ENCODE peak calls at places on chromosomes 16 and 17, in five cellular contexts. One of them, this sample, is unnamed.
A peak's percentile ranks its signal among the peaks of the same experiment; 100 is the strongest.

GRCh38 chr17:43906951-43907424 is 348 bp downstream of the MPP2 start:
- DNase-seq in heart left ventricle: no peak
- DNase-seq in SK-N-SH: no peak
- DNase-seq in CD4-positive, alpha-beta memory T cell: peak; percentile 26
- DNase-seq in SJCRH30: no peak
- DNase-seq in this sample: no peak

GRCh38 chr16:35631261-35631945 is 2172.0 kb downstream of the TP53TG3F start:
- DNase-seq in heart left ventricle: no peak
- DNase-seq in SK-N-SH: no peak
- DNase-seq in CD4-positive, alpha-beta memory T cell: no peak
- DNase-seq in SJCRH30: no peak
- DNase-seq in this sample: no peak

GRCh38 chr16:88531931-88532433 is 38.2 kb upstream of the ZC3H18 start:
- DNase-seq in heart left ventricle: peak; percentile 41
- DNase-seq in SK-N-SH: no peak
- DNase-seq in CD4-positive, alpha-beta memory T cell: no peak
- DNase-seq in SJCRH30: no peak
- DNase-seq in this sample: no peak

GRCh38 chr17:13557077-13557476 is 44.7 kb downstream of the HS3ST3A1 start:
- DNase-seq in heart left ventricle: no peak
- DNase-seq in SK-N-SH: no peak
- DNase-seq in CD4-positive, alpha-beta memory T cell: no peak
- DNase-seq in SJCRH30: no peak
- DNase-seq in this sample: no peak

GRCh38 chr17:18182978-18183333 is 672 bp upstream of the ALKBH5 start:
- DNase-seq in heart left ventricle: peak; percentile 92
- DNase-seq in SK-N-SH: peak; percentile 83
- DNase-seq in CD4-positive, alpha-beta memory T cell: no peak
- DNase-seq in SJCRH30: peak; percentile 99
- DNase-seq in this sample: no peak

GRCh38 chr16:53744449-53744848 is 40.5 kb downstream of the FTO start:
- DNase-seq in heart left ventricle: no peak
- DNase-seq in SK-N-SH: no peak
- DNase-seq in CD4-positive, alpha-beta memory T cell: peak; percentile 30
- DNase-seq in SJCRH30: no peak
- DNase-seq in this sample: no peak

GRCh38 chr16:90032664-90033346 is 13.5 kb upstream of the DBNDD1 start:
- DNase-seq in heart left ventricle: no peak
- DNase-seq in SK-N-SH: no peak
- DNase-seq in CD4-positive, alpha-beta memory T cell: no peak
- DNase-seq in SJCRH30: no peak
- DNase-seq in this sample: no peak

GRCh38 chr17:49582789-49583188 is 7.1 kb downstream of the NXPH3 start:
- DNase-seq in heart left ventricle: no peak
- DNase-seq in SK-N-SH: peak; percentile 16
- DNase-seq in CD4-positive, alpha-beta memory T cell: no peak
- DNase-seq in SJCRH30: no peak
- DNase-seq in this sample: no peak

GRCh38 chr16:67419931-67420330 is 3.7 kb upstream of the ZDHHC1 start:
- DNase-seq in heart left ventricle: no peak
- DNase-seq in SK-N-SH: no peak
- DNase-seq in CD4-positive, alpha-beta memory T cell: no peak
- DNase-seq in SJCRH30: no peak
- DNase-seq in this sample: no peak

GRCh38 chr16:14502932-14503741 is 126.9 kb downstream of the PARN start:
- DNase-seq in heart left ventricle: no peak
- DNase-seq in SK-N-SH: no peak
- DNase-seq in CD4-positive, alpha-beta memory T cell: no peak
- DNase-seq in SJCRH30: no peak
- DNase-seq in this sample: peak; percentile 40

GRCh38 chr16:76265434-76266045 is 11.7 kb upstream of the CNTNAP4 start:
- DNase-seq in heart left ventricle: no peak
- DNase-seq in SK-N-SH: peak; percentile 10
- DNase-seq in CD4-positive, alpha-beta memory T cell: no peak
- DNase-seq in SJCRH30: peak; percentile 15
- DNase-seq in this sample: no peak

GRCh38 chr16:57277586-57277985 is 6.9 kb downstream of the PLLP start:
- DNase-seq in heart left ventricle: no peak
- DNase-seq in SK-N-SH: no peak
- DNase-seq in CD4-positive, alpha-beta memory T cell: peak; percentile 75
- DNase-seq in SJCRH30: peak; percentile 83
- DNase-seq in this sample: peak; percentile 91

GRCh38 chr16:68762996-68763756 is 26.1 kb downstream of the CDH1 start:
- DNase-seq in heart left ventricle: no peak
- DNase-seq in SK-N-SH: no peak
- DNase-seq in CD4-positive, alpha-beta memory T cell: no peak
- DNase-seq in SJCRH30: no peak
- DNase-seq in this sample: no peak

GRCh38 chr16:23009075-23009474 is 140.2 kb downstream of the USP31 start:
- DNase-seq in heart left ventricle: no peak
- DNase-seq in SK-N-SH: no peak
- DNase-seq in CD4-positive, alpha-beta memory T cell: no peak
- DNase-seq in SJCRH30: no peak
- DNase-seq in this sample: no peak

GRCh38 chr17:79420318-79421243 is 190.3 kb downstream of the RBFOX3 start:
- DNase-seq in heart left ventricle: no peak
- DNase-seq in SK-N-SH: no peak
- DNase-seq in CD4-positive, alpha-beta memory T cell: no peak
- DNase-seq in SJCRH30: no peak
- DNase-seq in this sample: no peak

GRCh38 chr16:53960954-53961616 is 257.1 kb downstream of the FTO start:
- DNase-seq in heart left ventricle: no peak
- DNase-seq in SK-N-SH: peak; percentile 34
- DNase-seq in CD4-positive, alpha-beta memory T cell: no peak
- DNase-seq in SJCRH30: no peak
- DNase-seq in this sample: no peak

GRCh38 chr17:43140396-43141332 is 15.5 kb upstream of the BRCA1 start:
- DNase-seq in heart left ventricle: no peak
- DNase-seq in SK-N-SH: no peak
- DNase-seq in CD4-positive, alpha-beta memory T cell: no peak
- DNase-seq in SJCRH30: no peak
- DNase-seq in this sample: no peak

GRCh38 chr17:31412511-31412910 is 21.0 kb downstream of the RAB11FIP4 start:
- DNase-seq in heart left ventricle: peak; percentile 10
- DNase-seq in SK-N-SH: no peak
- DNase-seq in CD4-positive, alpha-beta memory T cell: no peak
- DNase-seq in SJCRH30: no peak
- DNase-seq in this sample: no peak

GRCh38 chr16:86243123-86243473 is 267.2 kb upstream of the FOXF1 start:
- DNase-seq in heart left ventricle: no peak
- DNase-seq in SK-N-SH: no peak
- DNase-seq in CD4-positive, alpha-beta memory T cell: no peak
- DNase-seq in SJCRH30: no peak
- DNase-seq in this sample: no peak

GRCh38 chr17:65389426-65389825 is 172.0 kb downstream of the AXIN2 start:
- DNase-seq in heart left ventricle: no peak
- DNase-seq in SK-N-SH: no peak
- DNase-seq in CD4-positive, alpha-beta memory T cell: no peak
- DNase-seq in SJCRH30: no peak
- DNase-seq in this sample: no peak

GRCh38 chr16:71367243-71367976 is 8.9 kb downstream of the CALB2 start:
- DNase-seq in heart left ventricle: no peak
- DNase-seq in SK-N-SH: peak; percentile 82
- DNase-seq in CD4-positive, alpha-beta memory T cell: no peak
- DNase-seq in SJCRH30: peak; percentile 44
- DNase-seq in this sample: no peak

GRCh38 chr17:78380370-78380769 is 1.9 kb downstream of the PGS1 start:
- DNase-seq in heart left ventricle: no peak
- DNase-seq in SK-N-SH: no peak
- DNase-seq in CD4-positive, alpha-beta memory T cell: no peak
- DNase-seq in SJCRH30: no peak
- DNase-seq in this sample: no peak

GRCh38 chr17:78384479-78385175 is 6.2 kb downstream of the PGS1 start:
- DNase-seq in heart left ventricle: no peak
- DNase-seq in SK-N-SH: no peak
- DNase-seq in CD4-positive, alpha-beta memory T cell: no peak
- DNase-seq in SJCRH30: no peak
- DNase-seq in this sample: no peak

GRCh38 chr17:78381601-78382168 is 3.2 kb downstream of the PGS1 start:
- DNase-seq in heart left ventricle: no peak
- DNase-seq in SK-N-SH: no peak
- DNase-seq in CD4-positive, alpha-beta memory T cell: peak; percentile 73
- DNase-seq in SJCRH30: no peak
- DNase-seq in this sample: no peak

GRCh38 chr17:78387982-78388941 is 9.8 kb downstream of the PGS1 start:
- DNase-seq in heart left ventricle: no peak
- DNase-seq in SK-N-SH: no peak
- DNase-seq in CD4-positive, alpha-beta memory T cell: no peak
- DNase-seq in SJCRH30: no peak
- DNase-seq in this sample: no peak

DNA sequence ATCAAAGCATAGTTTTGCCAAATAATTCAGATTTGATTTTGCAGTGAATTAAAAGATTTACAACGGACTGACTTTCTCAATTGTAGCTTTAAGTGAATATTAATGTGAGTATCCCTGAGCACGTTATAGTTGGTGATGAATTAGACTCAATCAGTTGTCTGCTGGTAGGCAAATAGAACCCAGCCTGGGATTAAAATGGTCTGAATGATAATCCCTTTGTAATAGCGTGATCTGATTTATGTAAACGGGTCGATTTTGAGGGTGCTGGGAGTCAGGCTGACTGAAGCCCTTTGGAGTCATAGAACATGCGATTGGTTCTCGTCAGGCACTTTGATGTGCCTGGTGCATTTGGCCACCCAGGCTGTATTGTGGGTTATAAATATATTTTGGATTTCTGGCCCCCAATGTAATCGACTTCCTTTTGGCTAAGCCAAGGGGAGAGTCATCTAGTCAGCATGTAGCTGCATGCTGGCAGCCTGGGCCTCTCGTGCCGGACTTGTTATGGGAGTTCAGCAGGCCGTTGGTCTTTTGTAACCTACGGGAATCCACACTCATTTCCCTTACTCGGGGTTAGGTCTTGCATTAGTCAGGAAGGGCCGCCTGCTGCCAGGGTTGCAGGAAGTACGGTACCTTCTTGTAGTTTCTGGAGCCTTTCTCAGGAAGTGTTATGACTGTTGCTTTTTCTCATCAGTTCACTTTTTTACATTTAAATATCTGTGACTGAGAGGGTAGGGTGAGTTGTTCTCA is 5.4 kb downstream of the PGS1 start:
- DNase-seq in heart left ventricle: peak; percentile 89
- DNase-seq in SK-N-SH: no peak
- DNase-seq in CD4-positive, alpha-beta memory T cell: no peak
- DNase-seq in SJCRH30: peak; percentile 76
- DNase-seq in this sample: no peak
- H3K4me1 ChIP-seq in heart left ventricle: peaks cover 82% of the 10 kb centered on the region
- H3K4me1 ChIP-seq in SK-N-SH: peaks cover 13% of the 10 kb centered on the region
- H3K4me1 ChIP-seq in CD4-positive, alpha-beta memory T cell: peaks cover 97% of the 10 kb centered on the region
- H3K4me1 ChIP-seq in SJCRH30: peaks cover 61% of the 10 kb centered on the region
- H3K4me1 ChIP-seq in this sample: peaks cover 42% of the 10 kb centered on the region

GRCh38 chr17:882827-883585 is 96.6 kb downstream of the NXN start:
- DNase-seq in heart left ventricle: peak; percentile 83
- DNase-seq in SK-N-SH: no peak
- DNase-seq in CD4-positive, alpha-beta memory T cell: no peak
- DNase-seq in SJCRH30: peak; percentile 75
- DNase-seq in this sample: no peak
- H3K4me1 ChIP-seq in heart left ventricle: peaks cover 49% of the 10 kb centered on the region
- H3K4me1 ChIP-seq in SK-N-SH: no peaks in the 10 kb centered on the region
- H3K4me1 ChIP-seq in CD4-positive, alpha-beta memory T cell: peaks cover 3% of the 10 kb centered on the region
- H3K4me1 ChIP-seq in SJCRH30: peaks cover 19% of the 10 kb centered on the region
- H3K4me1 ChIP-seq in this sample: peaks cover 44% of the 10 kb centered on the region

GRCh38 chr17:2795412-2796163 is 650 bp upstream of the RAP1GAP2 start:
- DNase-seq in heart left ventricle: no peak
- DNase-seq in SK-N-SH: no peak
- DNase-seq in CD4-positive, alpha-beta memory T cell: no peak
- DNase-seq in SJCRH30: no peak
- DNase-seq in this sample: no peak
- H3K4me1 ChIP-seq in heart left ventricle: no peaks in the 10 kb centered on the region
- H3K4me1 ChIP-seq in SK-N-SH: peaks cover 19% of the 10 kb centered on the region
- H3K4me1 ChIP-seq in CD4-positive, alpha-beta memory T cell: peaks cover 88% of the 10 kb centered on the region
- H3K4me1 ChIP-seq in SJCRH30: no peaks in the 10 kb centered on the region
- H3K4me1 ChIP-seq in this sample: no peaks in the 10 kb centered on the region

GRCh38 chr17:45308840-45309239 is 8.0 kb downstream of the MAP3K14 start:
- DNase-seq in heart left ventricle: no peak
- DNase-seq in SK-N-SH: no peak
- DNase-seq in CD4-positive, alpha-beta memory T cell: no peak
- DNase-seq in SJCRH30: no peak
- DNase-seq in this sample: no peak
- H3K4me1 ChIP-seq in heart left ventricle: peaks cover 71% of the 10 kb centered on the region
- H3K4me1 ChIP-seq in SK-N-SH: peaks cover 33% of the 10 kb centered on the region
- H3K4me1 ChIP-seq in CD4-positive, alpha-beta memory T cell: peaks cover 94% of the 10 kb centered on the region
- H3K4me1 ChIP-seq in SJCRH30: peaks cover 30% of the 10 kb centered on the region
- H3K4me1 ChIP-seq in this sample: peaks cover 63% of the 10 kb centered on the region

DNA sequence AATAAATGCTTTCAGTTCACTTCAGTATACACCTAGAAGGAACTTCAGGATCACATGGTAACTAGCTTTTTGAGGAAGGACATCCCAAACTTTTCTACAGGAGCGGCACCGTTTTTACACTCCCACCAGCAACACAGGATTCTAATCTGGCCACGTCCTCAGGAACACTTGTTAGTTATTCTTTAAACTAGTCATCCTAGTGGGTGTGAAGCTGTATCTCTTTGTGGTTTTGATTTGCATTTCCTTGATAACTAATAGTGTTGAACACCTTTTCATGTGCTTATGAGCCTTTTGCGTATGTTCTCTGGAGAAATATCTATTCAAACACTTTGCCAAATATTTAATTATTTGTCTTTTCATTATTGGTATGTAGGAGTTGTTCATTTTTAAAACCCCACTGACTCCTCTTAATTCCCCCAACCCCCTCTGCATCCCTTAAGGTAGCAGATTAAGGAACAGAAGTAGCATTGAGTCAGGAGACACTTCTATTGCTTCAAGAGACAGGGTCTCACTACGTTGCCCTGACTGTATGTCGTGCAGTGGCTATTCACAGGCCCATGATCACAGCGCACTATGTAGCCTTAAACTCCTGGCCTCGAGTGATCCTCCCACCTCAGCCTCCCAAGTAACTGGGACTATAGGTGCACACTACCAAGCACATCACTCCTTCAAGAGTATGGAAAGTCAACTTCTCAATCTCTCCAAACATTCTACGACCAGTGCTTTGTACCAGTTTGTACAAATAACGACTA is 25.4 kb downstream of the YWHAE start:
- DNase-seq in heart left ventricle: no peak
- DNase-seq in SK-N-SH: no peak
- DNase-seq in CD4-positive, alpha-beta memory T cell: peak; percentile 21
- DNase-seq in SJCRH30: no peak
- DNase-seq in this sample: no peak
- H3K4me1 ChIP-seq in heart left ventricle: peaks cover 83% of the 10 kb centered on the region
- H3K4me1 ChIP-seq in SK-N-SH: peaks cover 4% of the 10 kb centered on the region
- H3K4me1 ChIP-seq in CD4-positive, alpha-beta memory T cell: peaks cover 86% of the 10 kb centered on the region
- H3K4me1 ChIP-seq in SJCRH30: no peaks in the 10 kb centered on the region
- H3K4me1 ChIP-seq in this sample: peaks cover 7% of the 10 kb centered on the region

GRCh38 chr17:45382982-45383381 is 49.7 kb downstream of the ARHGAP27 start:
- DNase-seq in heart left ventricle: no peak
- DNase-seq in SK-N-SH: no peak
- DNase-seq in CD4-positive, alpha-beta memory T cell: no peak
- DNase-seq in SJCRH30: no peak
- DNase-seq in this sample: no peak
- H3K4me1 ChIP-seq in heart left ventricle: peaks cover 17% of the 10 kb centered on the region
- H3K4me1 ChIP-seq in SK-N-SH: peaks cover 6% of the 10 kb centered on the region
- H3K4me1 ChIP-seq in CD4-positive, alpha-beta memory T cell: peaks cover 4% of the 10 kb centered on the region
- H3K4me1 ChIP-seq in SJCRH30: peaks cover 27% of the 10 kb centered on the region
- H3K4me1 ChIP-seq in this sample: peaks cover 23% of the 10 kb centered on the region

This sample was measured in keratinocyte.